ENCODE peak calls at places on chromosomes 12 and 14, in ten cellular contexts. T is K562, H is A549, Z is IMR-90, G is GM12878, O is HCT116, U is adrenal gland, S is lower leg skin, W is ovary, P is suprapubic skin. E is an unnamed sample.

GRCh38 chr14:35402323-35403084 is 2.0 kb downstream of the NFKBIA start:
- DNase-seq in U (peak; percentile 55), S (no peak), H (no peak), Z (peak; percentile 56), T (no peak), G (no peak), O (no peak), P (no peak), W (no peak), E (peak; percentile 43)

GRCh38 chr12:119592232-119592631 is 1.3 kb upstream of the TMEM233 start:
- DNase-seq in T (peak; percentile 55), O (no peak), U (no peak), P (no peak), G (no peak), S (no peak), Z (no peak), W (no peak), H (no peak), E (no peak)

GRCh38 chr12:96335270-96335669 is 65.0 kb downstream of the CDK17 start:
- DNase-seq in G (peak; percentile 77), Z (no peak), O (no peak), W (no peak), U (no peak), H (no peak), S (no peak), T (no peak), P (no peak), E (no peak)

GRCh38 chr12:68334136-68334535 is 2.0 kb upstream of the MDM1 start:
- DNase-seq in Z (no peak), T (no peak), O (no peak), S (no peak), P (no peak), W (no peak), G (peak; percentile 45), H (no peak), U (no peak), E (no peak)

GRCh38 chr12:123757555-123757954 is 4.5 kb upstream of the DNAH10 start:
- DNase-seq in U (no peak), H (no peak), S (peak; percentile 82), P (no peak), T (no peak), O (no peak), G (no peak), Z (peak; percentile 89), W (no peak), E (no peak)

GRCh38 chr12:76489737-76490136 is 69.8 kb downstream of the OSBPL8 start:
- DNase-seq in T (no peak), H (no peak), Z (peak; percentile 31), S (no peak), U (no peak), G (no peak), P (no peak), O (no peak), W (no peak), E (no peak)

GRCh38 chr12:116257213-116257612 is 20.3 kb downstream of the MED13L start:
- DNase-seq in W (no peak), H (no peak), S (no peak), P (no peak), G (no peak), O (no peak), U (no peak), Z (no peak), T (no peak), E (peak; percentile 28)

GRCh38 chr12:4330203-4330602 is 9.2 kb downstream of the TIGAR start:
- DNase-seq in S (no peak), U (no peak), T (no peak), P (no peak), G (no peak), W (no peak), O (no peak), Z (no peak), H (no peak), E (no peak)

DNA sequence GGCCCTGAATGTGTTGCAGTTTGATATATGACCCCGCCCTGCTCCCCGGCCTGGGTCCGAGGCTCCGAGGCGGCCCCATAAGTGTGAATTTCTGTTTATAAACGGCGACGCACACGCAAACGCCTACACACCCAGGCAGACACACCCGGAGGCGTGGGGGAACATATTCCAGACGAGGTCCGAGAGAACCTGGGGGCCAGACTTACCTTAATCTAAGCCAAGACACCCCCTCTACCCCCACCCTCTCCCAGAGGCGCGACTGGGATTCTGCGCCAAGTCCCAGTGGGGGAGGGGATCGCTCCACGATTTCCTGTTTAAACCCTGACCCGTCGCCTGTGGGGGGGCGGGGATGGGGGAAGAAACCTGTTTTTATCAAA is 9.6 kb upstream of the HOXC6 start:
- DNase-seq in S (peak; percentile 95), U (peak; percentile 60), T (peak; percentile 74), Z (no peak), W (peak; percentile 90), O (no peak), H (peak; percentile 39), P (no peak), G (no peak), E (no peak)
- H3K4me3 ChIP-seq in S (peak overlapping the region; percentile 42), U (peak overlapping the region; percentile 73), T (peak overlapping the region; percentile 60), Z (no peak overlapping the region), W (peak overlapping the region; percentile 56), O (peak overlapping the region; percentile 76), H (peak overlapping the region; percentile 61), P (peak overlapping the region; percentile 78), G (peak overlapping the region; percentile 88), E (no peak overlapping the region)

GRCh38 chr14:103562135-103562384 is 397 bp downstream of the BAG5 start:
- DNase-seq in S (no peak), U (no peak), P (no peak), T (no peak), Z (no peak), H (no peak), G (no peak), W (no peak), O (no peak), E (no peak)

GRCh38 chr14:103558071-103558882 is 4.2 kb downstream of the BAG5 start:
- DNase-seq in Z (peak; percentile 83), W (no peak), S (no peak), O (no peak), H (no peak), P (no peak), U (peak; percentile 32), T (no peak), G (no peak), E (no peak)

GRCh38 chr14:103561381-103562134 is 899 bp downstream of the BAG5 start:
- DNase-seq in W (no peak), H (no peak), Z (peak; percentile 49), P (no peak), S (peak; percentile 90), T (peak; percentile 57), U (no peak), O (no peak), G (no peak), E (no peak)

GRCh38 chr14:103563089-103563620 is 395 bp downstream of the COA8 start:
- DNase-seq in G (no peak), W (peak; percentile 58), H (peak; percentile 83), Z (no peak), O (peak; percentile 42), U (peak; percentile 67), T (peak; percentile 79), S (peak; percentile 93), P (no peak), E (peak; percentile 68)

GRCh38 chr14:103562385-103563088 is at the start of the genes BAG5 and COA8:
- DNase-seq in O (peak; percentile 76), H (peak; percentile 84), U (peak; percentile 82), Z (peak; percentile 75), S (peak; percentile 97), P (no peak), W (peak; percentile 85), G (peak; percentile 35), T (peak; percentile 90), E (peak; percentile 85)
- TF ChIP-seq POLR2A in O (peak; percentile 60), H (peak; percentile 71), U (peak; percentile 70), Z (peak; percentile 69), S (no peak), P (no peak), W (peak; percentile 57), G (peak; percentile 94), T (peak; percentile 76), E (peak; percentile 85)

DNA sequence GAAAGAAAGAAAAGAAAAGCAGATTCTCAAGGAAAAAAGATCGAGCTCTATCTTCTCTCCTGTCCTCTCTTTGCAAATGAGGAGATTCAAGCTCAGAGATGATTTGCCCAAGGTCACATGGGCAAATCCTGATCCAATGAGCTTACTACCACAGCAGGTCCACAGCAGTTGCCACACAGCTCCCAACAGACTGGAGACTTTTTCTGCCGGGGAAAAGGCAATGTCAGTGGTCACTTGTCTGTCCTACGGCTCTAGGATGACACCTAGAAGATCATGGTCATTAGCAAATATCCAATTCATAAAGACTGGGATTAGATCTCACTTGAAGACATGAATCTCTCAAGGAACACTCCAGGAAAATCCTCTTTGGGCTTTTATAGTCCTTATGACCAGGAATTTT is 58.8 kb downstream of the TTC7B start:
- DNase-seq in S (no peak), W (no peak), Z (no peak), T (no peak), P (no peak), G (no peak), O (no peak), H (no peak), U (no peak), E (no peak)
- H3K4me3 ChIP-seq in S (no peak overlapping the region), W (no peak overlapping the region), Z (no peak overlapping the region), T (no peak overlapping the region), P (peak overlapping the region; percentile 63), G (no peak overlapping the region), O (no peak overlapping the region), H (no peak overlapping the region), U (peak overlapping the region; percentile 66), E (no peak overlapping the region)

GRCh38 chr12:109714913-109715244 is 1.3 kb downstream of the FAM222A start:
- DNase-seq in Z (no peak), W (no peak), H (no peak), G (no peak), P (no peak), U (no peak), T (no peak), O (no peak), S (no peak), E (no peak)

GRCh38 chr12:109714141-109714912 is 702 bp downstream of the FAM222A start:
- DNase-seq in U (peak; percentile 81), Z (peak; percentile 20), T (peak; percentile 69), P (no peak), S (peak; percentile 90), O (no peak), H (peak; percentile 72), W (peak; percentile 81), G (no peak), E (peak; percentile 80)

GRCh38 chr12:109711596-109712461 is 1.8 kb upstream of the FAM222A start:
- DNase-seq in W (peak; percentile 51), Z (no peak), P (no peak), O (no peak), U (peak; percentile 56), G (no peak), H (no peak), S (no peak), T (peak; percentile 33), E (peak; percentile 48)

GRCh38 chr12:109715310-109716091 is 1.9 kb downstream of the FAM222A start:
- DNase-seq in S (no peak), T (peak; percentile 49), P (no peak), W (peak; percentile 89), G (no peak), U (peak; percentile 77), H (no peak), O (no peak), Z (no peak), E (peak; percentile 64)

DNA sequence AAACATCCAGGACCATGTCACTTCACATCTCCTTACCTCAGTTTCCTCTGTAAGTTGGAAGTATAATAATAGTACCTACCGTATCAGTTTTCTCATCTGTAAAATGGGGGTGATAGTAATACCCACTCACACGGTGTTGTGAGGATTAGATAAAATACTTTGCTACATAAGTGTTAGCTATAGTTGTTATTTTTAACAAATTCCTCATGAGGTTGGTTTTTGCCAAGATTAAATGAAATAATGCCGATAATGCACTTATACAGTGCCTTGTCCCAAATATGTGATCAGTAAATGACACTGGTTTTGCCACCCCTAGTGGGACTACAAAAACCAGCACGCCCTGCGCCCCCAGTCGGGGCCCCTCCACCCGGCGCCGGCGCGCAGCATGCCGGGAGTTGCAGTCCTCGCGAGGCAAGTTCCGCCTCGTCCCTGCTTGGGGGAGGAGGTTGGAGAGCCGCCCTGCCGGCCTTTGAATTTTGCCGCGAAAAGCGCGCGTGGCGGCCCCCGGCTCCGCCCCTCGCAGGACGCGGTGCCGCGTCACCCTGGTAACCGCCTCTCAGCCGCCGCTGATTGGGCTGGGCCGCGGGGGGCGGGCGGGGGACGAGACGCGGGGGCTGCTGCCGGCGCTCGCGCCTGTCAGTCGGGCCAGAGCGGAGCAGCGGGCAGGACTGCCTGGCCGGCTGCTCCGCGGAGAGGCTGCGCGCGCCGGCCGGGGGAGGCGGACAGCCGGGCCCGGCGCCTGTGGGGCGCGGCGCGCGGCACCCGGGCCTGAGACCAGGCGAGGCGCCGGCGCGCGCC is at the start of gene FAM222A:
- DNase-seq in S (peak; percentile 99), U (peak; percentile 97), G (peak; percentile 60), O (peak; percentile 93), W (peak; percentile 98), T (peak; percentile 97), H (peak; percentile 95), Z (peak; percentile 93), P (peak; percentile 96), E (peak; percentile 97)
- TF ChIP-seq POLR2A in S (no peak), U (peak; percentile 89), G (peak; percentile 80), O (peak; percentile 60), W (peak; percentile 30), T (no peak), H (peak; percentile 86), Z (peak; percentile 91), P (no peak), E (peak; percentile 51)

E was measured in body of pancreas.